ENCODE peak calls at places on chromosomes 13 and 19, in six cellular contexts. One of them, this sample, is unnamed.

GRCh38 chr19:29560313-29561075 is 34.7 kb downstream of the VSTM2B start:
- DNase-seq in right lobe of liver: no peak
- DNase-seq in Caco-2: no peak
- DNase-seq in fibroblast of mammary gland: no peak
- DNase-seq in left ventricle myocardium inferior: no peak
- DNase-seq in cardiac muscle cell: no peak
- DNase-seq in this sample: no peak

GRCh38 chr19:322616-323015 is 22.0 kb downstream of the MIER2 start:
- DNase-seq in right lobe of liver: no peak
- DNase-seq in Caco-2: no peak
- DNase-seq in fibroblast of mammary gland: no peak
- DNase-seq in left ventricle myocardium inferior: no peak
- DNase-seq in cardiac muscle cell: no peak
- DNase-seq in this sample: no peak

GRCh38 chr13:112769615-112770014 is 79.8 kb downstream of the ATP11A start:
- DNase-seq in right lobe of liver: no peak
- DNase-seq in Caco-2: no peak
- DNase-seq in fibroblast of mammary gland: no peak
- DNase-seq in left ventricle myocardium inferior: no peak
- DNase-seq in cardiac muscle cell: no peak
- DNase-seq in this sample: no peak

GRCh38 chr13:108020027-108020426 is 195.3 kb downstream of the LIG4 start:
- DNase-seq in right lobe of liver: no peak
- DNase-seq in Caco-2: peak; percentile 45
- DNase-seq in fibroblast of mammary gland: no peak
- DNase-seq in left ventricle myocardium inferior: no peak
- DNase-seq in cardiac muscle cell: no peak
- DNase-seq in this sample: no peak

GRCh38 chr13:32911506-32911905 is 104.7 kb upstream of the KL start:
- DNase-seq in right lobe of liver: no peak
- DNase-seq in Caco-2: peak; percentile 50
- DNase-seq in fibroblast of mammary gland: peak; percentile 63
- DNase-seq in left ventricle myocardium inferior: no peak
- DNase-seq in cardiac muscle cell: peak; percentile 57
- DNase-seq in this sample: peak; percentile 88

GRCh38 chr19:12723383-12723642 is 419 bp downstream of the TNPO2 start:
- DNase-seq in right lobe of liver: no peak
- DNase-seq in Caco-2: no peak
- DNase-seq in fibroblast of mammary gland: peak; percentile 14
- DNase-seq in left ventricle myocardium inferior: no peak
- DNase-seq in cardiac muscle cell: no peak
- DNase-seq in this sample: peak; percentile 19

GRCh38 chr13:46553521-46553885 is 533 bp downstream of the LRCH1 start:
- DNase-seq in right lobe of liver: peak; percentile 54
- DNase-seq in Caco-2: no peak
- DNase-seq in fibroblast of mammary gland: no peak
- DNase-seq in left ventricle myocardium inferior: no peak
- DNase-seq in cardiac muscle cell: no peak
- DNase-seq in this sample: no peak

GRCh38 chr13:112996671-112997091 is 27.7 kb downstream of the MCF2L start:
- DNase-seq in right lobe of liver: no peak
- DNase-seq in Caco-2: no peak
- DNase-seq in fibroblast of mammary gland: no peak
- DNase-seq in left ventricle myocardium inferior: no peak
- DNase-seq in cardiac muscle cell: no peak
- DNase-seq in this sample: no peak

GRCh38 chr19:56838930-56839664 is 1.4 kb downstream of the PEG3 start:
- DNase-seq in right lobe of liver: peak; percentile 97
- DNase-seq in Caco-2: no peak
- DNase-seq in fibroblast of mammary gland: peak; percentile 89
- DNase-seq in left ventricle myocardium inferior: peak; percentile 96
- DNase-seq in cardiac muscle cell: peak; percentile 97
- DNase-seq in this sample: peak; percentile 75

GRCh38 chr13:104014803-104015645 is 948.8 kb upstream of the SLC10A2 start:
- DNase-seq in right lobe of liver: no peak
- DNase-seq in Caco-2: no peak
- DNase-seq in fibroblast of mammary gland: peak; percentile 18
- DNase-seq in left ventricle myocardium inferior: no peak
- DNase-seq in cardiac muscle cell: peak; percentile 91
- DNase-seq in this sample: peak; percentile 74

GRCh38 chr19:55443045-55443823 is at the start of gene SHISA7:
- DNase-seq in right lobe of liver: peak; percentile 28
- DNase-seq in Caco-2: no peak
- DNase-seq in fibroblast of mammary gland: no peak
- DNase-seq in left ventricle myocardium inferior: no peak
- DNase-seq in cardiac muscle cell: no peak
- DNase-seq in this sample: no peak

GRCh38 chr13:113397606-113398425 is 33.9 kb upstream of the GRTP1 start:
- DNase-seq in right lobe of liver: peak; percentile 37
- DNase-seq in Caco-2: peak; percentile 88
- DNase-seq in fibroblast of mammary gland: no peak
- DNase-seq in left ventricle myocardium inferior: no peak
- DNase-seq in cardiac muscle cell: no peak
- DNase-seq in this sample: no peak

GRCh38 chr19:4345656-4346383 is 2.5 kb downstream of the MPND start:
- DNase-seq in right lobe of liver: peak; percentile 91
- DNase-seq in Caco-2: no peak
- DNase-seq in fibroblast of mammary gland: no peak
- DNase-seq in left ventricle myocardium inferior: no peak
- DNase-seq in cardiac muscle cell: no peak
- DNase-seq in this sample: no peak

DNA sequence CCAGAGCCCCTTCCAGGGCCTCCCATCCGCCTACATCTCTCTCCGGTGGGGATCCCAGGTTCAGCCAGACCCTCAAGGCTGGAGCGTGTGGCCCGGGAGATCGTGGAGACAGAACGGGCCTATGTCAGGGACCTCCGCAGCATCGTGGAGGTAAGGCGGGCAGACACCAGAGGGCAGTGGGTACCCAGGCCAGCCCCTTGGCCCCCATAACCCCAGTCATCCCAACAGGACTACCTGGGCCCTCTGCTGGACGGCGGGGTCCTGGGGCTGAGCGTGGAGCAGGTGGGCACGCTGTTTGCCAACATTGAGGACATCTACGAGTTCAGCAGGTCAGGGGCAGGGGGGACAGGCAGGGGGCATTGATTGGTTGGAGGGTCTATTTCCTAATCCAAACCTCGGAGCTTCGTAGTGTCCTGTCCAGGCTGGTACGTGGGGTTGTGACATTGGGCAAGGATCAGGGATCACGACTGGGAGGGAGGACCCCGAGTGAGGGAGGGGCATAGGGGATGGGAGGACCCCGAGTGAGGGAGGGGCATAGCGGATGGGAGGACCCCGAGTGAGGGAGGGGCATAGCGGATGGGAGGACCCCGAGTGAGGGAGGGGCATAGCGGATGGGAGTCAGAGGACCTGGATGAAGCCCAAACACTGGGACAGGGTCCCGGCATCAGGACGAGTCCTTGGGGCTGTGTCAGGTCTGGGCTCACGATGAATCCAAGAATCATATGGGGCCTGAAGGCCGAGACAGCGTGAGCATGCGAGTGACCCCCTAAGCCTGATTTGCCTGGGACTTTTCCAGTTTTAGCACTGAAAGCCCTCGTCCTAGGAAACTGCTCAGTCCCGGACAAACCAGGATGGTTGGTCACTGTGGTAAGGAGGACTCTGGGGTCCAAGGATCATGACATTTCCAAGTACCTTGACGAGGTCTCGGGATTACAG is 2.9 kb downstream of the PLEKHG2 start:
- DNase-seq in right lobe of liver: no peak
- DNase-seq in Caco-2: no peak
- DNase-seq in fibroblast of mammary gland: no peak
- DNase-seq in left ventricle myocardium inferior: no peak
- DNase-seq in cardiac muscle cell: no peak
- DNase-seq in this sample: no peak
- H3K4me3 ChIP-seq in right lobe of liver: no peak overlapping the region
- H3K4me3 ChIP-seq in Caco-2: no peak overlapping the region
- H3K4me3 ChIP-seq in fibroblast of mammary gland: no peak overlapping the region
- H3K4me3 ChIP-seq in left ventricle myocardium inferior: peak overlapping the region; percentile 87
- H3K4me3 ChIP-seq in cardiac muscle cell: no peak overlapping the region
- H3K4me3 ChIP-seq in this sample: peak overlapping the region; percentile 86

DNA sequence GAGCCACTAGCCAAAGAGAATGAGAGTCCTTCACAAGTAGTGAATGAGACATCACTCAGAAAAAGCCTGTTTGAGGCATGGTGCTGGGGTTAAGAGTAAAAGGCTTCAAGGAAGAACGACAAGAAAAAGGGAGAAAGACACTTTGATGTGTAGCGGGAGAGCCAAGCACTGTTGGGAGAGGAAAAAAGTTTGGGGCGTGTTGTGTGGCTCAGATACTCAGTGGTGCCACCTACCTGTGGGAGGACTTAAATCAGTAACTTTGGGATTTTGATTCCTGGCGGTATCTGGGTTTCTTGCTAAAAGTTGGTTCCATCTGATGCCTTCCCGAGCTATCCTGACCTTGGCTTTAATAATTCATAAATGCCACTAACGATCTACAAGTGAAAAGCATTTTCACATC is 12.3 kb downstream of the ELSPBP1 start:
- DNase-seq in right lobe of liver: no peak
- DNase-seq in Caco-2: no peak
- DNase-seq in fibroblast of mammary gland: no peak
- DNase-seq in left ventricle myocardium inferior: no peak
- DNase-seq in cardiac muscle cell: no peak
- DNase-seq in this sample: peak; percentile 3
- TF ChIP-seq CTCF in right lobe of liver: no peak
- TF ChIP-seq CTCF in Caco-2: peak; percentile 15
- TF ChIP-seq CTCF in fibroblast of mammary gland: peak; percentile 12
- TF ChIP-seq CTCF in left ventricle myocardium inferior: no peak
- TF ChIP-seq CTCF in cardiac muscle cell: no peak
- TF ChIP-seq CTCF in this sample: peak; percentile 39

GRCh38 chr13:37886879-37887278 is 17.3 kb upstream of the TRPC4 start:
- DNase-seq in right lobe of liver: no peak
- DNase-seq in Caco-2: no peak
- DNase-seq in fibroblast of mammary gland: no peak
- DNase-seq in left ventricle myocardium inferior: no peak
- DNase-seq in cardiac muscle cell: no peak
- DNase-seq in this sample: peak; percentile 60

GRCh38 chr13:37884674-37885073 is 15.1 kb upstream of the TRPC4 start:
- DNase-seq in right lobe of liver: no peak
- DNase-seq in Caco-2: no peak
- DNase-seq in fibroblast of mammary gland: no peak
- DNase-seq in left ventricle myocardium inferior: no peak
- DNase-seq in cardiac muscle cell: no peak
- DNase-seq in this sample: no peak

GRCh38 chr13:37889811-37890210 is 20.2 kb upstream of the TRPC4 start:
- DNase-seq in right lobe of liver: no peak
- DNase-seq in Caco-2: no peak
- DNase-seq in fibroblast of mammary gland: no peak
- DNase-seq in left ventricle myocardium inferior: no peak
- DNase-seq in cardiac muscle cell: no peak
- DNase-seq in this sample: no peak

GRCh38 chr13:37884026-37884425 is 14.5 kb upstream of the TRPC4 start:
- DNase-seq in right lobe of liver: no peak
- DNase-seq in Caco-2: no peak
- DNase-seq in fibroblast of mammary gland: no peak
- DNase-seq in left ventricle myocardium inferior: no peak
- DNase-seq in cardiac muscle cell: no peak
- DNase-seq in this sample: no peak

GRCh38 chr13:37889102-37889501 is 19.5 kb upstream of the TRPC4 start:
- DNase-seq in right lobe of liver: no peak
- DNase-seq in Caco-2: no peak
- DNase-seq in fibroblast of mammary gland: peak; percentile 28
- DNase-seq in left ventricle myocardium inferior: no peak
- DNase-seq in cardiac muscle cell: peak; percentile 19
- DNase-seq in this sample: peak; percentile 52
- H3K4me3 ChIP-seq in right lobe of liver: no peak overlapping the region
- H3K4me3 ChIP-seq in Caco-2: no peak overlapping the region
- H3K4me3 ChIP-seq in fibroblast of mammary gland: no peak overlapping the region
- H3K4me3 ChIP-seq in left ventricle myocardium inferior: no peak overlapping the region
- H3K4me3 ChIP-seq in cardiac muscle cell: no peak overlapping the region
- H3K4me3 ChIP-seq in this sample: no peak overlapping the region

DNA sequence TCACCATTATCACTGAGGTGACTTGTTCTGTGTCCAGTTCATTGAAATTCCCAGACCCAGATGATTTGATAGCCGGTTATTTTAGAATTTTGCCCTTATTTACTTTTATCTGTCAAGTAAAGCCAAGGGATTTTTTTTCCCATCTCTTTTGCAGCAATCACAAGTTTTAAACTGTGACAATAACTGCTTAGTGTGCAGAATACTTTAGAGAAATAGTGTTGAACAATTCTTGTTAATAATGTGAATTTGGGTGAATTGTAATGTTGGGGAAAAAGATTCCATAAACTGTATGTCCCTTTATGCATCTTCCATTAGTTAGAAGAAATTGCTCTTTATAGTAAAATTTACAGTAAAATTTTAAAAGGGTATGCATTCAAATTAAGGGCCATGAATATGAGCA is 79.5 kb downstream of the SLITRK6 start:
- DNase-seq in right lobe of liver: no peak
- DNase-seq in Caco-2: no peak
- DNase-seq in fibroblast of mammary gland: no peak
- DNase-seq in left ventricle myocardium inferior: no peak
- DNase-seq in cardiac muscle cell: no peak
- DNase-seq in this sample: no peak
- TF ChIP-seq CTCF in right lobe of liver: no peak
- TF ChIP-seq CTCF in Caco-2: no peak
- TF ChIP-seq CTCF in fibroblast of mammary gland: no peak
- TF ChIP-seq CTCF in left ventricle myocardium inferior: no peak
- TF ChIP-seq CTCF in cardiac muscle cell: no peak
- TF ChIP-seq CTCF in this sample: no peak

This sample was measured in choroid plexus epithelial cell.